ENCODE peak calls at places on chromosomes 3 and 15, in six cellular contexts. L is activated CD4-positive, alpha-beta T cell treated with anti-CD3 and anti-CD28 coated beads, Interleukin-2, amount 50 U/mL, for 24 hours; T is GM23338; X is non-pigmented ciliary epithelial cell; N is GM04503; M is substantia nigra. Q is an unnamed sample.

GRCh38 chr3:100060685-100061484 is 53.4 kb downstream of the FILIP1L start:
- DNase-seq in L (no peak), T (no peak), X (no peak), N (no peak), M (no peak), Q (no peak)

GRCh38 chr3:169497567-169498257 is 165.8 kb downstream of the MECOM start:
- DNase-seq in L (no peak), T (no peak), X (peak), N (no peak), M (no peak), Q (peak)

GRCh38 chr3:143168518-143169192 is 49.1 kb downstream of the CHST2 start:
- DNase-seq in L (no peak), T (no peak), X (no peak), N (no peak), M (no peak), Q (no peak)

GRCh38 chr3:63043631-63044030 is 168.4 kb upstream of the CADPS start:
- DNase-seq in L (no peak), T (no peak), X (no peak), N (no peak), M (no peak), Q (no peak)

GRCh38 chr3:161220850-161221753 is at the start of gene NMD3:
- DNase-seq in L (peak), T (peak), X (peak), N (peak), M (peak), Q (peak)

GRCh38 chr3:151971814-151972579 is 98.6 kb downstream of the SUCNR1 start:
- DNase-seq in L (no peak), T (peak), X (no peak), N (no peak), M (no peak), Q (no peak)

GRCh38 chr15:36230741-36231140 is 348.7 kb upstream of the CDIN1 start:
- DNase-seq in L (no peak), T (no peak), X (no peak), N (no peak), M (no peak), Q (no peak)

GRCh38 chr3:23743141-23743784 is 62.5 kb upstream of the UBE2E1 start:
- DNase-seq in L (no peak), T (peak), X (no peak), N (no peak), M (no peak), Q (no peak)

GRCh38 chr3:45988804-45989203 is 6.8 kb downstream of the FYCO1 start:
- DNase-seq in L (no peak), T (no peak), X (no peak), N (no peak), M (no peak), Q (no peak)

GRCh38 chr3:124597273-124597672 is 133.0 kb upstream of the UMPS start:
- DNase-seq in L (no peak), T (no peak), X (no peak), N (no peak), M (no peak), Q (no peak)

GRCh38 chr3:172749201-172749965 is 1.1 kb upstream of the ECT2 start:
- DNase-seq in L (no peak), T (peak), X (peak), N (peak), M (no peak), Q (peak)

GRCh38 chr15:77546050-77546501 is 86.6 kb downstream of the LINGO1 start:
- DNase-seq in L (no peak), T (no peak), X (peak), N (peak), M (no peak), Q (no peak)

GRCh38 chr15:93005133-93005532 is 83.9 kb downstream of the RGMA start:
- DNase-seq in L (no peak), T (no peak), X (no peak), N (no peak), M (no peak), Q (no peak)

GRCh38 chr3:124636101-124636862 is 94.0 kb upstream of the UMPS start:
- DNase-seq in L (no peak), T (peak), X (no peak), N (no peak), M (no peak), Q (no peak)

GRCh38 chr3:30951806-30952205 is 57.3 kb upstream of the GADL1 start:
- DNase-seq in L (no peak), T (peak), X (no peak), N (no peak), M (no peak), Q (no peak)

GRCh38 chr3:38131621-38132369 is 5.1 kb downstream of the ACAA1 start:
- DNase-seq in L (no peak), T (peak), X (no peak), N (no peak), M (peak), Q (no peak)

GRCh38 chr15:86355798-86356197 is 276.1 kb downstream of the AGBL1 start:
- DNase-seq in L (no peak), T (peak), X (no peak), N (no peak), M (no peak), Q (no peak)

GRCh38 chr3:33919312-33919711 is 120.9 kb downstream of the PDCD6IP start:
- DNase-seq in L (no peak), T (no peak), X (no peak), N (no peak), M (peak), Q (no peak)

GRCh38 chr3:40104441-40104840 is 205.1 kb upstream of the EIF1B start:
- DNase-seq in L (no peak), T (no peak), X (no peak), N (no peak), M (no peak), Q (no peak)

GRCh38 chr15:72782993-72783562 is 480 bp downstream of the ADPGK start:
- DNase-seq in L (peak), T (peak), X (no peak), N (no peak), M (no peak), Q (no peak)

GRCh38 chr3:11140054-11140712 is 14.1 kb upstream of the HRH1 start:
- DNase-seq in L (no peak), T (no peak), X (no peak), N (no peak), M (peak), Q (no peak)

GRCh38 chr3:48011771-48012170 is 4.4 kb downstream of the MAP4 start:
- DNase-seq in L (no peak), T (no peak), X (no peak), N (no peak), M (no peak), Q (no peak)

GRCh38 chr3:186361612-186362408 is at the start of gene DGKG:
- DNase-seq in L (no peak), T (peak), X (no peak), N (no peak), M (peak), Q (no peak)

GRCh38 chr3:113948015-113948917 is 453 bp downstream of the ZDHHC23 start:
- DNase-seq in L (peak), T (peak), X (no peak), N (no peak), M (no peak), Q (no peak)

GRCh38 chr15:85454403-85454802 is 74.0 kb downstream of the AKAP13 start:
- DNase-seq in L (no peak), T (no peak), X (no peak), N (no peak), M (no peak), Q (no peak)

GRCh38 chr3:31562525-31562924 is 29.8 kb downstream of the STT3B start:
- DNase-seq in L (no peak), T (peak), X (no peak), N (no peak), M (no peak), Q (no peak)

GRCh38 chr15:50066202-50066601 is 52.8 kb downstream of the ATP8B4 start:
- DNase-seq in L (no peak), T (peak), X (no peak), N (no peak), M (no peak), Q (no peak)

GRCh38 chr3:195221876-195222617 is 48.9 kb downstream of the XXYLT1 start:
- DNase-seq in L (no peak), T (no peak), X (no peak), N (no peak), M (no peak), Q (no peak)

GRCh38 chr3:11273945-11274344 is 1.7 kb downstream of the ATG7 start:
- DNase-seq in L (no peak), T (no peak), X (no peak), N (no peak), M (no peak), Q (no peak)

GRCh38 chr15:49628379-49628778 is 7.5 kb downstream of the DTWD1 start:
- DNase-seq in L (no peak), T (no peak), X (no peak), N (no peak), M (no peak), Q (peak)

GRCh38 chr15:94119923-94120775 is 111.2 kb upstream of the MCTP2 start:
- DNase-seq in L (no peak), T (peak), X (peak), N (peak), M (peak), Q (peak)

Q was measured in retinal pigment epithelial cell.